ENCODE peak calls at places on chromosome 18, in six cellular contexts. One of them, this sample, is unnamed.

GRCh38 chr18:23470620-23471387 is 17.7 kb downstream of the RIOK3 start:
- DNase-seq in cardiac muscle cell: no peak
- DNase-seq in GM12878: no peak
- DNase-seq in left lung: no peak
- DNase-seq in neural progenitor cell: no peak
- DNase-seq in tibial artery: no peak
- DNase-seq in this sample: no peak

GRCh38 chr18:72692086-72692485 is 147.9 kb upstream of the CBLN2 start:
- DNase-seq in cardiac muscle cell: no peak
- DNase-seq in GM12878: no peak
- DNase-seq in left lung: no peak
- DNase-seq in neural progenitor cell: peak; percentile 41
- DNase-seq in tibial artery: no peak
- DNase-seq in this sample: no peak

GRCh38 chr18:24530630-24531111 is 70.2 kb downstream of the HRH4 start:
- DNase-seq in cardiac muscle cell: peak; percentile 70
- DNase-seq in GM12878: no peak
- DNase-seq in left lung: no peak
- DNase-seq in neural progenitor cell: no peak
- DNase-seq in tibial artery: no peak
- DNase-seq in this sample: no peak

GRCh38 chr18:42893991-42894390 is 221.5 kb downstream of the RIT2 start:
- DNase-seq in cardiac muscle cell: no peak
- DNase-seq in GM12878: no peak
- DNase-seq in left lung: no peak
- DNase-seq in neural progenitor cell: peak; percentile 2
- DNase-seq in tibial artery: no peak
- DNase-seq in this sample: no peak

GRCh38 chr18:51149605-51150429 is 47.7 kb downstream of the MEX3C start:
- DNase-seq in cardiac muscle cell: peak; percentile 63
- DNase-seq in GM12878: no peak
- DNase-seq in left lung: no peak
- DNase-seq in neural progenitor cell: no peak
- DNase-seq in tibial artery: no peak
- DNase-seq in this sample: no peak

GRCh38 chr18:79460445-79461300 is 64.9 kb downstream of the NFATC1 start:
- DNase-seq in cardiac muscle cell: no peak
- DNase-seq in GM12878: peak; percentile 64
- DNase-seq in left lung: no peak
- DNase-seq in neural progenitor cell: no peak
- DNase-seq in tibial artery: no peak
- DNase-seq in this sample: no peak

GRCh38 chr18:77103181-77103875 is 29.3 kb downstream of the MBP start:
- DNase-seq in cardiac muscle cell: peak; percentile 81
- DNase-seq in GM12878: no peak
- DNase-seq in left lung: no peak
- DNase-seq in neural progenitor cell: no peak
- DNase-seq in tibial artery: no peak
- DNase-seq in this sample: no peak

GRCh38 chr18:70377317-70377799 is 88.5 kb downstream of the SOCS6 start:
- DNase-seq in cardiac muscle cell: peak; percentile 38
- DNase-seq in GM12878: no peak
- DNase-seq in left lung: no peak
- DNase-seq in neural progenitor cell: no peak
- DNase-seq in tibial artery: no peak
- DNase-seq in this sample: no peak

GRCh38 chr18:59813942-59814341 is 85.9 kb upstream of the PMAIP1 start:
- DNase-seq in cardiac muscle cell: no peak
- DNase-seq in GM12878: no peak
- DNase-seq in left lung: no peak
- DNase-seq in neural progenitor cell: no peak
- DNase-seq in tibial artery: no peak
- DNase-seq in this sample: no peak

GRCh38 chr18:35715139-35715538 is 133.6 kb downstream of the GALNT1 start:
- DNase-seq in cardiac muscle cell: no peak
- DNase-seq in GM12878: no peak
- DNase-seq in left lung: no peak
- DNase-seq in neural progenitor cell: no peak
- DNase-seq in tibial artery: no peak
- DNase-seq in this sample: no peak

GRCh38 chr18:45106331-45106774 is 425.7 kb downstream of the SETBP1 start:
- DNase-seq in cardiac muscle cell: peak; percentile 53
- DNase-seq in GM12878: peak; percentile 87
- DNase-seq in left lung: peak; percentile 43
- DNase-seq in neural progenitor cell: no peak
- DNase-seq in tibial artery: no peak
- DNase-seq in this sample: no peak

GRCh38 chr18:3773303-3773702 is 323.3 kb downstream of the TGIF1 start:
- DNase-seq in cardiac muscle cell: no peak
- DNase-seq in GM12878: no peak
- DNase-seq in left lung: no peak
- DNase-seq in neural progenitor cell: no peak
- DNase-seq in tibial artery: no peak
- DNase-seq in this sample: no peak

GRCh38 chr18:11751305-11752115 is 62.4 kb downstream of the GNAL start:
- DNase-seq in cardiac muscle cell: no peak
- DNase-seq in GM12878: no peak
- DNase-seq in left lung: no peak
- DNase-seq in neural progenitor cell: peak; percentile 62
- DNase-seq in tibial artery: no peak
- DNase-seq in this sample: no peak

GRCh38 chr18:39058386-39059000 is 1492.9 kb upstream of the CELF4 start:
- DNase-seq in cardiac muscle cell: peak; percentile 9
- DNase-seq in GM12878: no peak
- DNase-seq in left lung: no peak
- DNase-seq in neural progenitor cell: peak; percentile 10
- DNase-seq in tibial artery: no peak
- DNase-seq in this sample: no peak

GRCh38 chr18:44411971-44412370 is 268.7 kb upstream of the SETBP1 start:
- DNase-seq in cardiac muscle cell: no peak
- DNase-seq in GM12878: no peak
- DNase-seq in left lung: no peak
- DNase-seq in neural progenitor cell: no peak
- DNase-seq in tibial artery: no peak
- DNase-seq in this sample: no peak

GRCh38 chr18:45802814-45803492 is 22.5 kb upstream of the SIGLEC15 start:
- DNase-seq in cardiac muscle cell: peak; percentile 89
- DNase-seq in GM12878: no peak
- DNase-seq in left lung: no peak
- DNase-seq in neural progenitor cell: no peak
- DNase-seq in tibial artery: no peak
- DNase-seq in this sample: no peak

GRCh38 chr18:69658137-69658536 is 257.4 kb downstream of the DOK6 start:
- DNase-seq in cardiac muscle cell: peak; percentile 14
- DNase-seq in GM12878: no peak
- DNase-seq in left lung: no peak
- DNase-seq in neural progenitor cell: no peak
- DNase-seq in tibial artery: no peak
- DNase-seq in this sample: no peak

GRCh38 chr18:63575680-63576079 is 11.5 kb upstream of the SERPINB13 start:
- DNase-seq in cardiac muscle cell: peak; percentile 1
- DNase-seq in GM12878: no peak
- DNase-seq in left lung: no peak
- DNase-seq in neural progenitor cell: no peak
- DNase-seq in tibial artery: no peak
- DNase-seq in this sample: no peak

GRCh38 chr18:2846638-2847340 is at the start of gene EMILIN2:
- DNase-seq in cardiac muscle cell: peak; percentile 73
- DNase-seq in GM12878: no peak
- DNase-seq in left lung: peak; percentile 90
- DNase-seq in neural progenitor cell: peak; percentile 70
- DNase-seq in tibial artery: peak; percentile 88
- DNase-seq in this sample: peak; percentile 47

GRCh38 chr18:63236990-63237389 is 82.6 kb downstream of the BCL2 start:
- DNase-seq in cardiac muscle cell: no peak
- DNase-seq in GM12878: no peak
- DNase-seq in left lung: no peak
- DNase-seq in neural progenitor cell: no peak
- DNase-seq in tibial artery: peak; percentile 75
- DNase-seq in this sample: no peak

GRCh38 chr18:57334383-57334782 is 18.0 kb upstream of the ST8SIA3 start:
- DNase-seq in cardiac muscle cell: no peak
- DNase-seq in GM12878: no peak
- DNase-seq in left lung: no peak
- DNase-seq in neural progenitor cell: no peak
- DNase-seq in tibial artery: no peak
- DNase-seq in this sample: no peak

GRCh38 chr18:54684786-54685185 is 93.7 kb downstream of the DYNAP start:
- DNase-seq in cardiac muscle cell: peak; percentile 73
- DNase-seq in GM12878: no peak
- DNase-seq in left lung: peak; percentile 52
- DNase-seq in neural progenitor cell: peak; percentile 64
- DNase-seq in tibial artery: no peak
- DNase-seq in this sample: peak; percentile 6

GRCh38 chr18:13502585-13502984 is 223.8 kb downstream of the FAM210A start:
- DNase-seq in cardiac muscle cell: no peak
- DNase-seq in GM12878: no peak
- DNase-seq in left lung: no peak
- DNase-seq in neural progenitor cell: no peak
- DNase-seq in tibial artery: peak; percentile 71
- DNase-seq in this sample: no peak

GRCh38 chr18:1624612-1625011 is 719.9 kb downstream of the ADCYAP1 start:
- DNase-seq in cardiac muscle cell: no peak
- DNase-seq in GM12878: no peak
- DNase-seq in left lung: no peak
- DNase-seq in neural progenitor cell: no peak
- DNase-seq in tibial artery: no peak
- DNase-seq in this sample: no peak

GRCh38 chr18:79772865-79773696 is 24.7 kb upstream of the KCNG2 start:
- DNase-seq in cardiac muscle cell: no peak
- DNase-seq in GM12878: no peak
- DNase-seq in left lung: no peak
- DNase-seq in neural progenitor cell: no peak
- DNase-seq in tibial artery: peak; percentile 33
- DNase-seq in this sample: no peak

GRCh38 chr18:5397102-5397501 is 101.6 kb upstream of the ZBTB14 start:
- DNase-seq in cardiac muscle cell: no peak
- DNase-seq in GM12878: no peak
- DNase-seq in left lung: no peak
- DNase-seq in neural progenitor cell: no peak
- DNase-seq in tibial artery: no peak
- DNase-seq in this sample: no peak
- H3K27ac ChIP-seq in cardiac muscle cell: no peak overlapping the region
- H3K27ac ChIP-seq in GM12878: no peak overlapping the region
- H3K27ac ChIP-seq in left lung: no peak overlapping the region
- H3K27ac ChIP-seq in neural progenitor cell: no peak overlapping the region
- H3K27ac ChIP-seq in tibial artery: no peak overlapping the region
- H3K27ac ChIP-seq in this sample: no peak overlapping the region

GRCh38 chr18:49561127-49561376 is 805 bp upstream of the LIPG start:
- DNase-seq in cardiac muscle cell: no peak
- DNase-seq in GM12878: no peak
- DNase-seq in left lung: no peak
- DNase-seq in neural progenitor cell: no peak
- DNase-seq in tibial artery: no peak
- DNase-seq in this sample: peak; percentile 27
- H3K27ac ChIP-seq in cardiac muscle cell: no peak overlapping the region
- H3K27ac ChIP-seq in GM12878: no peak overlapping the region
- H3K27ac ChIP-seq in left lung: no peak overlapping the region
- H3K27ac ChIP-seq in neural progenitor cell: no peak overlapping the region
- H3K27ac ChIP-seq in tibial artery: no peak overlapping the region
- H3K27ac ChIP-seq in this sample: peak overlapping the region; percentile 77

GRCh38 chr18:41751161-41751560 is 203.9 kb upstream of the PIK3C3 start:
- DNase-seq in cardiac muscle cell: no peak
- DNase-seq in GM12878: no peak
- DNase-seq in left lung: no peak
- DNase-seq in neural progenitor cell: no peak
- DNase-seq in tibial artery: no peak
- DNase-seq in this sample: no peak

GRCh38 chr18:41747723-41748242 is 207.3 kb upstream of the PIK3C3 start:
- DNase-seq in cardiac muscle cell: no peak
- DNase-seq in GM12878: no peak
- DNase-seq in left lung: no peak
- DNase-seq in neural progenitor cell: no peak
- DNase-seq in tibial artery: no peak
- DNase-seq in this sample: no peak

GRCh38 chr18:41744664-41745063 is 210.4 kb upstream of the PIK3C3 start:
- DNase-seq in cardiac muscle cell: peak; percentile 38
- DNase-seq in GM12878: no peak
- DNase-seq in left lung: no peak
- DNase-seq in neural progenitor cell: peak; percentile 60
- DNase-seq in tibial artery: no peak
- DNase-seq in this sample: no peak

GRCh38 chr18:41745166-41746049 is 209.6 kb upstream of the PIK3C3 start:
- DNase-seq in cardiac muscle cell: peak; percentile 83
- DNase-seq in GM12878: no peak
- DNase-seq in left lung: peak; percentile 33
- DNase-seq in neural progenitor cell: peak; percentile 83
- DNase-seq in tibial artery: no peak
- DNase-seq in this sample: peak; percentile 64
- H3K27ac ChIP-seq in cardiac muscle cell: peak overlapping the region; percentile 70
- H3K27ac ChIP-seq in GM12878: no peak overlapping the region
- H3K27ac ChIP-seq in left lung: no peak overlapping the region
- H3K27ac ChIP-seq in neural progenitor cell: peak overlapping the region; percentile 76
- H3K27ac ChIP-seq in tibial artery: no peak overlapping the region
- H3K27ac ChIP-seq in this sample: peak overlapping the region; percentile 68

DNA sequence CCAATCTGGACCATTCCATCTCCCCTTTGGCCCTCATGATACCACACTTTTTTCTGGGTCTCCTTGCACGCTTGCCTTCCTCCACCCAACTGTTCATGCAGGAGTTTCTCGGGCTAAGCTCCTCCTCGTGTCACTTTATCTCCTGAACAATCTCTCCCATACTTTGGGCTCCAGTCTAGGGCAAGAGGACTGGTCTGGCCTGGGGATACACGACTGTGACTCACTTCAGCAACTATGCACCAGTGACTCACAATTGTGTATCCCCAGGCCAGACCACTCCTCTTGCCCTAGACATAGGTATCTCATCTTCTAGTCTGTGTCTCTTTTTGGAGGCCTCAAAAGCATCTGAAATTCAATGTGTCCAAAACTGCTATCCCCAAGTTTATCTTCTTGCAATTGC is 149.4 kb upstream of the PTPRM start:
- DNase-seq in cardiac muscle cell: peak; percentile 33
- DNase-seq in GM12878: no peak
- DNase-seq in left lung: no peak
- DNase-seq in neural progenitor cell: no peak
- DNase-seq in tibial artery: no peak
- DNase-seq in this sample: no peak
- H3K27ac ChIP-seq in cardiac muscle cell: no peak overlapping the region
- H3K27ac ChIP-seq in GM12878: no peak overlapping the region
- H3K27ac ChIP-seq in left lung: no peak overlapping the region
- H3K27ac ChIP-seq in neural progenitor cell: no peak overlapping the region
- H3K27ac ChIP-seq in tibial artery: no peak overlapping the region
- H3K27ac ChIP-seq in this sample: no peak overlapping the region

GRCh38 chr18:47250415-47251046 is 929 bp downstream of the SKOR2 start:
- DNase-seq in cardiac muscle cell: no peak
- DNase-seq in GM12878: no peak
- DNase-seq in left lung: no peak
- DNase-seq in neural progenitor cell: peak; percentile 60
- DNase-seq in tibial artery: no peak
- DNase-seq in this sample: no peak

GRCh38 chr18:47249602-47250001 is 1.9 kb downstream of the SKOR2 start:
- DNase-seq in cardiac muscle cell: no peak
- DNase-seq in GM12878: no peak
- DNase-seq in left lung: no peak
- DNase-seq in neural progenitor cell: no peak
- DNase-seq in tibial artery: no peak
- DNase-seq in this sample: no peak

GRCh38 chr18:47254341-47254939 is 3.0 kb upstream of the SKOR2 start:
- DNase-seq in cardiac muscle cell: peak; percentile 64
- DNase-seq in GM12878: no peak
- DNase-seq in left lung: peak; percentile 54
- DNase-seq in neural progenitor cell: peak; percentile 94
- DNase-seq in tibial artery: no peak
- DNase-seq in this sample: peak; percentile 89

GRCh38 chr18:47251289-47252120 is at the start of gene SKOR2:
- DNase-seq in cardiac muscle cell: no peak
- DNase-seq in GM12878: no peak
- DNase-seq in left lung: no peak
- DNase-seq in neural progenitor cell: peak; percentile 78
- DNase-seq in tibial artery: no peak
- DNase-seq in this sample: no peak

GRCh38 chr18:47253101-47253654 is 1.7 kb upstream of the SKOR2 start:
- DNase-seq in cardiac muscle cell: no peak
- DNase-seq in GM12878: no peak
- DNase-seq in left lung: no peak
- DNase-seq in neural progenitor cell: peak; percentile 60
- DNase-seq in tibial artery: no peak
- DNase-seq in this sample: no peak
- H3K27ac ChIP-seq in cardiac muscle cell: no peak overlapping the region
- H3K27ac ChIP-seq in GM12878: no peak overlapping the region
- H3K27ac ChIP-seq in left lung: no peak overlapping the region
- H3K27ac ChIP-seq in neural progenitor cell: no peak overlapping the region
- H3K27ac ChIP-seq in tibial artery: no peak overlapping the region
- H3K27ac ChIP-seq in this sample: no peak overlapping the region